ENCODE peak calls at places on chromosomes 12 and 14, in ten cellular contexts. One of them, this sample, is unnamed.

GRCh38 chr14:73452341-73453191 is 5.8 kb downstream of the NUMB start:
- DNase-seq in GM06990: no peak
- DNase-seq in A549: peak; percentile 31
- DNase-seq in MCF 10A: peak; percentile 88
- DNase-seq in fibroblast of the aortic adventitia: peak; percentile 88
- DNase-seq in activated B cell treated with CpG ODN at 0.5 μM for 24 hours: no peak
- DNase-seq in foreskin fibroblast: peak; percentile 92
- DNase-seq in WERI-Rb-1: no peak
- DNase-seq in left ventricle myocardium inferior: no peak
- DNase-seq in hepatocyte: no peak
- DNase-seq in this sample: no peak

GRCh38 chr14:68598621-68599447 is 194.0 kb downstream of the ZFP36L1 start:
- DNase-seq in activated B cell treated with CpG ODN at 0.5 μM for 24 hours: no peak
- DNase-seq in left ventricle myocardium inferior: peak; percentile 71
- DNase-seq in foreskin fibroblast: peak; percentile 90
- DNase-seq in WERI-Rb-1: no peak
- DNase-seq in fibroblast of the aortic adventitia: peak; percentile 96
- DNase-seq in GM06990: no peak
- DNase-seq in MCF 10A: peak; percentile 83
- DNase-seq in hepatocyte: peak; percentile 82
- DNase-seq in A549: peak; percentile 95
- DNase-seq in this sample: no peak

GRCh38 chr12:121536929-121537813 is 43.7 kb downstream of the KDM2B start:
- DNase-seq in MCF 10A: peak; percentile 65
- DNase-seq in GM06990: peak; percentile 93
- DNase-seq in fibroblast of the aortic adventitia: peak; percentile 73
- DNase-seq in activated B cell treated with CpG ODN at 0.5 μM for 24 hours: peak; percentile 79
- DNase-seq in A549: peak; percentile 76
- DNase-seq in left ventricle myocardium inferior: peak; percentile 90
- DNase-seq in WERI-Rb-1: peak; percentile 89
- DNase-seq in hepatocyte: peak; percentile 87
- DNase-seq in foreskin fibroblast: peak; percentile 90
- DNase-seq in this sample: peak; percentile 88

GRCh38 chr12:113794774-113795173 is 171.4 kb downstream of the RBM19 start:
- DNase-seq in MCF 10A: no peak
- DNase-seq in hepatocyte: no peak
- DNase-seq in A549: no peak
- DNase-seq in fibroblast of the aortic adventitia: no peak
- DNase-seq in GM06990: no peak
- DNase-seq in left ventricle myocardium inferior: no peak
- DNase-seq in foreskin fibroblast: no peak
- DNase-seq in WERI-Rb-1: peak; percentile 36
- DNase-seq in activated B cell treated with CpG ODN at 0.5 μM for 24 hours: no peak
- DNase-seq in this sample: no peak

GRCh38 chr12:10753066-10753465 is 29.9 kb upstream of the YBX3 start:
- DNase-seq in MCF 10A: peak; percentile 17
- DNase-seq in WERI-Rb-1: no peak
- DNase-seq in GM06990: no peak
- DNase-seq in A549: no peak
- DNase-seq in fibroblast of the aortic adventitia: peak; percentile 9
- DNase-seq in activated B cell treated with CpG ODN at 0.5 μM for 24 hours: no peak
- DNase-seq in left ventricle myocardium inferior: no peak
- DNase-seq in hepatocyte: peak; percentile 10
- DNase-seq in foreskin fibroblast: peak; percentile 53
- DNase-seq in this sample: no peak

GRCh38 chr12:123337053-123337452 is 27.6 kb downstream of the SBNO1 start:
- DNase-seq in WERI-Rb-1: no peak
- DNase-seq in foreskin fibroblast: no peak
- DNase-seq in left ventricle myocardium inferior: no peak
- DNase-seq in GM06990: no peak
- DNase-seq in hepatocyte: no peak
- DNase-seq in fibroblast of the aortic adventitia: no peak
- DNase-seq in A549: no peak
- DNase-seq in activated B cell treated with CpG ODN at 0.5 μM for 24 hours: no peak
- DNase-seq in MCF 10A: no peak
- DNase-seq in this sample: no peak

GRCh38 chr14:60643443-60644402 is 5.6 kb downstream of the SIX1 start:
- DNase-seq in WERI-Rb-1: no peak
- DNase-seq in foreskin fibroblast: peak; percentile 82
- DNase-seq in GM06990: no peak
- DNase-seq in activated B cell treated with CpG ODN at 0.5 μM for 24 hours: no peak
- DNase-seq in hepatocyte: peak; percentile 16
- DNase-seq in A549: no peak
- DNase-seq in left ventricle myocardium inferior: no peak
- DNase-seq in MCF 10A: no peak
- DNase-seq in fibroblast of the aortic adventitia: no peak
- DNase-seq in this sample: no peak

GRCh38 chr12:131035268-131035681 is 81.6 kb downstream of the ADGRD1 start:
- DNase-seq in WERI-Rb-1: no peak
- DNase-seq in hepatocyte: no peak
- DNase-seq in left ventricle myocardium inferior: no peak
- DNase-seq in fibroblast of the aortic adventitia: no peak
- DNase-seq in A549: no peak
- DNase-seq in activated B cell treated with CpG ODN at 0.5 μM for 24 hours: no peak
- DNase-seq in GM06990: peak; percentile 66
- DNase-seq in MCF 10A: no peak
- DNase-seq in foreskin fibroblast: no peak
- DNase-seq in this sample: no peak

GRCh38 chr14:41285193-41285748 is 321.4 kb upstream of the LRFN5 start:
- DNase-seq in WERI-Rb-1: no peak
- DNase-seq in activated B cell treated with CpG ODN at 0.5 μM for 24 hours: no peak
- DNase-seq in A549: peak; percentile 5
- DNase-seq in MCF 10A: peak; percentile 70
- DNase-seq in left ventricle myocardium inferior: no peak
- DNase-seq in hepatocyte: peak; percentile 77
- DNase-seq in fibroblast of the aortic adventitia: peak; percentile 17
- DNase-seq in GM06990: no peak
- DNase-seq in foreskin fibroblast: peak; percentile 4
- DNase-seq in this sample: no peak

GRCh38 chr14:24335461-24336146 is 733 bp upstream of the ADCY4 start:
- DNase-seq in fibroblast of the aortic adventitia: no peak
- DNase-seq in foreskin fibroblast: peak; percentile 45
- DNase-seq in hepatocyte: no peak
- DNase-seq in A549: no peak
- DNase-seq in activated B cell treated with CpG ODN at 0.5 μM for 24 hours: no peak
- DNase-seq in left ventricle myocardium inferior: no peak
- DNase-seq in MCF 10A: no peak
- DNase-seq in GM06990: no peak
- DNase-seq in WERI-Rb-1: no peak
- DNase-seq in this sample: no peak

GRCh38 chr12:63151898-63152700 is 1.1 kb upstream of the AVPR1A start:
- DNase-seq in left ventricle myocardium inferior: peak; percentile 20
- DNase-seq in hepatocyte: peak; percentile 68
- DNase-seq in foreskin fibroblast: peak; percentile 70
- DNase-seq in A549: peak; percentile 64
- DNase-seq in WERI-Rb-1: peak; percentile 74
- DNase-seq in GM06990: peak; percentile 3
- DNase-seq in MCF 10A: peak; percentile 51
- DNase-seq in activated B cell treated with CpG ODN at 0.5 μM for 24 hours: no peak
- DNase-seq in fibroblast of the aortic adventitia: peak; percentile 35
- DNase-seq in this sample: no peak

GRCh38 chr12:19161251-19161650 is 31.7 kb downstream of the PLEKHA5 start:
- DNase-seq in WERI-Rb-1: no peak
- DNase-seq in GM06990: no peak
- DNase-seq in foreskin fibroblast: no peak
- DNase-seq in MCF 10A: no peak
- DNase-seq in left ventricle myocardium inferior: no peak
- DNase-seq in A549: no peak
- DNase-seq in activated B cell treated with CpG ODN at 0.5 μM for 24 hours: no peak
- DNase-seq in fibroblast of the aortic adventitia: no peak
- DNase-seq in hepatocyte: no peak
- DNase-seq in this sample: no peak

GRCh38 chr12:104524026-104524425 is 67.3 kb downstream of the CHST11 start:
- DNase-seq in foreskin fibroblast: peak; percentile 46
- DNase-seq in hepatocyte: no peak
- DNase-seq in left ventricle myocardium inferior: no peak
- DNase-seq in A549: no peak
- DNase-seq in fibroblast of the aortic adventitia: peak; percentile 55
- DNase-seq in WERI-Rb-1: no peak
- DNase-seq in GM06990: no peak
- DNase-seq in activated B cell treated with CpG ODN at 0.5 μM for 24 hours: no peak
- DNase-seq in MCF 10A: no peak
- DNase-seq in this sample: no peak

GRCh38 chr12:130796985-130797686 is 41.9 kb downstream of the STX2 start:
- DNase-seq in activated B cell treated with CpG ODN at 0.5 μM for 24 hours: no peak
- DNase-seq in left ventricle myocardium inferior: no peak
- DNase-seq in foreskin fibroblast: no peak
- DNase-seq in MCF 10A: no peak
- DNase-seq in WERI-Rb-1: no peak
- DNase-seq in hepatocyte: no peak
- DNase-seq in A549: no peak
- DNase-seq in GM06990: no peak
- DNase-seq in fibroblast of the aortic adventitia: no peak
- DNase-seq in this sample: no peak

GRCh38 chr12:122394626-122395194 is 27.8 kb downstream of the CLIP1 start:
- DNase-seq in GM06990: no peak
- DNase-seq in WERI-Rb-1: no peak
- DNase-seq in MCF 10A: no peak
- DNase-seq in left ventricle myocardium inferior: peak; percentile 25
- DNase-seq in A549: no peak
- DNase-seq in fibroblast of the aortic adventitia: peak; percentile 76
- DNase-seq in hepatocyte: no peak
- DNase-seq in activated B cell treated with CpG ODN at 0.5 μM for 24 hours: no peak
- DNase-seq in foreskin fibroblast: peak; percentile 27
- DNase-seq in this sample: no peak

GRCh38 chr12:77438639-77439038 is 373.3 kb upstream of the E2F7 start:
- DNase-seq in foreskin fibroblast: no peak
- DNase-seq in MCF 10A: no peak
- DNase-seq in activated B cell treated with CpG ODN at 0.5 μM for 24 hours: no peak
- DNase-seq in A549: no peak
- DNase-seq in GM06990: no peak
- DNase-seq in WERI-Rb-1: no peak
- DNase-seq in left ventricle myocardium inferior: no peak
- DNase-seq in hepatocyte: no peak
- DNase-seq in fibroblast of the aortic adventitia: no peak
- DNase-seq in this sample: no peak
- TF ChIP-seq CTCF in foreskin fibroblast: no peak
- TF ChIP-seq CTCF in MCF 10A: no peak
- TF ChIP-seq CTCF in activated B cell treated with CpG ODN at 0.5 μM for 24 hours: no peak
- TF ChIP-seq CTCF in A549: no peak
- TF ChIP-seq CTCF in GM06990: no peak
- TF ChIP-seq CTCF in WERI-Rb-1: no peak
- TF ChIP-seq CTCF in left ventricle myocardium inferior: no peak
- TF ChIP-seq CTCF in hepatocyte: no peak
- TF ChIP-seq CTCF in fibroblast of the aortic adventitia: no peak
- TF ChIP-seq CTCF in this sample: no peak

DNA sequence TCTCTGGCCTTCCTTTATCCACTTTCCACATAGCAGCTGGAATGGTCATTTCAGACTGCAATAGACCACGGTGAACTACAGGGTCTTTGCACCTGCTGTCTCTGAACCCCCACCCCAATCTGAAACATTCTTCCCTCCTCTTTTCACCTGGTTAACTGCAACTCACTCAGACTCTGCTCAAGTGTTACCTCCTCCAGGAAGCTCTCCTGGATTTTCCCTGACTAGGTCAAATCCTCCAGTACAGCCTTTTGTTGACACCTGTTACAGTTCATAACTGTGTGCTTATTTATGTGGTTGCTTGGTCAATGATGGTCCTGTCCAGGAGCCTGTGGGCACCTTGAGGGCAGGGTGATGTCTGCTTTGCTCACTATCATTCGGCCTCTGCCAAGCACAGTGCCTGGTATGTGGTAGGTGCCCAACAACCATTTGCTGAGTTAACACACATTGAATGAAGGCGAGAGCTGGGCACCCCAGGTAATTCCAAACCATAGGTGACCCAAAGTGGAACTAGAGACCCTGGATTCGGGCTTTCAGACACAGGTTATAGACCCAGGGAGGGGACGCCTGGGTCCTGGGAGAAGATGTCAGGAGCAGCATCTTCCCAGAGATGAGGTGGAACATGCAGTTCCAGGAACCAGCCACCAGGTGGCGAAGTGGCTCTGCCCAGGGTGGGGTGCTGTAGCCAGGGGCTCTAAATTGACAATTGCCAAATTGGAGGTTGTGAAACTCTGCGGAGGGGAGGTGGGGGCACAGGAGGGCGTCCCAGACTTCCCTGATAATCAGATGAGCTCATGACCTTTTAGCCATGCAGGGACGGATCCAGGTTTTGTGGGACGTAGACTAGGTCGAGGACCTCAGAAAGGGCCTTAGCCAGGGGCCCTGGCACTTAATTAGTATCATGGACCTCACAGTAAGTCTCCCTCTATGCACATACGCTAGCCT is 28.1 kb downstream of the TRPV4 start:
- DNase-seq in A549: peak; percentile 62
- DNase-seq in hepatocyte: peak; percentile 63
- DNase-seq in GM06990: peak; percentile 28
- DNase-seq in MCF 10A: peak; percentile 55
- DNase-seq in left ventricle myocardium inferior: peak; percentile 69
- DNase-seq in WERI-Rb-1: peak; percentile 77
- DNase-seq in fibroblast of the aortic adventitia: peak; percentile 63
- DNase-seq in foreskin fibroblast: peak; percentile 78
- DNase-seq in activated B cell treated with CpG ODN at 0.5 μM for 24 hours: peak; percentile 62
- DNase-seq in this sample: peak; percentile 89
- TF ChIP-seq CTCF in A549: peak; percentile 94
- TF ChIP-seq CTCF in hepatocyte: peak; percentile 86
- TF ChIP-seq CTCF in GM06990: peak; percentile 96
- TF ChIP-seq CTCF in MCF 10A: peak; percentile 96
- TF ChIP-seq CTCF in left ventricle myocardium inferior: peak; percentile 97
- TF ChIP-seq CTCF in WERI-Rb-1: peak; percentile 94
- TF ChIP-seq CTCF in fibroblast of the aortic adventitia: peak; percentile 98
- TF ChIP-seq CTCF in foreskin fibroblast: peak; percentile 93
- TF ChIP-seq CTCF in activated B cell treated with CpG ODN at 0.5 μM for 24 hours: peak; percentile 88
- TF ChIP-seq CTCF in this sample: peak; percentile 96

DNA sequence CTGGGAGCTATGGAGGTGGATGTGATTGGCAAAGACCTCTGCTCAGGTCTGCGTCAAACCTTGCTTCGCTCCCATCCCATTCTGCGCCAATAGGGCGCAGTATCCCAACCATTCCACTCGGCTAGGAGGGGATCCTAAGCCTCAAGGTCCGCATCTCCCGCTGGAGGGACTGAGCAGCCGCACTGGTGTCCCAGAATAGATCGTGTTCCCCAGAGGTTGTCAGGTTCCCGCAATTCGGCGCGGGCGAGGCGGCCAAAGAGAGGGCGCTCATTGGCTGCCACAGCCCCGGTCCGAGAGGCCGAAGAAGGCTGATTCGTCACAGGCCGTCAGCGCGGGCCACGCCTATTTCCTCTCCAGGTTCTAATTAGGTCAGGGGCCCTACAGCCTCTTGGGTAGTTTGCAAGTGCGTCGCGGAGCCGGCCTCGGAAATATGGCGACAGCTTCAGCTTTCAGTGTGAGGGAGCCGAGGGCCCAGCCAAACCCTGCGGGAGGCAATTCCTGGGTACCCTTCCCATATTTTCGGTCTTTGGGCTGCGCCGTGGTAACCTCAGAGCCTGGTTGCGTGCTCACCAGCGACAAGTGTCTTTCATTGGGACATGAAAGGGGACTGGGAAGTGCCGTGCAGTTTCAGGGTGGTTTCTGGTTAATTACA is 5.0 kb downstream of the OR10AD1 start:
- DNase-seq in A549: peak; percentile 98
- DNase-seq in foreskin fibroblast: peak; percentile 98
- DNase-seq in WERI-Rb-1: peak; percentile 67
- DNase-seq in fibroblast of the aortic adventitia: peak; percentile 88
- DNase-seq in hepatocyte: peak; percentile 92
- DNase-seq in MCF 10A: no peak
- DNase-seq in left ventricle myocardium inferior: peak; percentile 99
- DNase-seq in activated B cell treated with CpG ODN at 0.5 μM for 24 hours: peak; percentile 84
- DNase-seq in GM06990: peak; percentile 88
- DNase-seq in this sample: peak; percentile 89
- TF ChIP-seq CTCF in A549: no peak
- TF ChIP-seq CTCF in foreskin fibroblast: no peak
- TF ChIP-seq CTCF in WERI-Rb-1: no peak
- TF ChIP-seq CTCF in fibroblast of the aortic adventitia: peak; percentile 34
- TF ChIP-seq CTCF in hepatocyte: no peak
- TF ChIP-seq CTCF in MCF 10A: peak; percentile 0
- TF ChIP-seq CTCF in left ventricle myocardium inferior: no peak
- TF ChIP-seq CTCF in activated B cell treated with CpG ODN at 0.5 μM for 24 hours: no peak
- TF ChIP-seq CTCF in GM06990: no peak
- TF ChIP-seq CTCF in this sample: no peak

GRCh38 chr12:76621582-76622024 is 62.0 kb upstream of the OSBPL8 start:
- DNase-seq in left ventricle myocardium inferior: peak; percentile 41
- DNase-seq in activated B cell treated with CpG ODN at 0.5 μM for 24 hours: no peak
- DNase-seq in WERI-Rb-1: peak; percentile 56
- DNase-seq in GM06990: peak; percentile 13
- DNase-seq in hepatocyte: peak; percentile 86
- DNase-seq in foreskin fibroblast: peak; percentile 84
- DNase-seq in MCF 10A: peak; percentile 83
- DNase-seq in fibroblast of the aortic adventitia: peak; percentile 82
- DNase-seq in A549: peak; percentile 73
- DNase-seq in this sample: no peak
- TF ChIP-seq CTCF in left ventricle myocardium inferior: no peak
- TF ChIP-seq CTCF in activated B cell treated with CpG ODN at 0.5 μM for 24 hours: peak; percentile 47
- TF ChIP-seq CTCF in WERI-Rb-1: peak; percentile 67
- TF ChIP-seq CTCF in GM06990: peak; percentile 81
- TF ChIP-seq CTCF in hepatocyte: peak; percentile 96
- TF ChIP-seq CTCF in foreskin fibroblast: peak; percentile 76
- TF ChIP-seq CTCF in MCF 10A: peak; percentile 91
- TF ChIP-seq CTCF in fibroblast of the aortic adventitia: peak; percentile 87
- TF ChIP-seq CTCF in A549: peak; percentile 96
- TF ChIP-seq CTCF in this sample: peak; percentile 92

This sample was measured in osteocyte.